ENCODE peak calls at places on chromosomes 4 and X, in seven cellular contexts. One of them, this sample, is unnamed.

GRCh38 chrX:39782276-39782675 is 315.5 kb downstream of the BCOR start:
- DNase-seq in immature natural killer cell: no peak
- DNase-seq in activated CD4-positive, alpha-beta T cell treated with anti-CD3 and anti-CD28 coated beads, Interleukin-2, amount 50 U/mL, for 1 hour: no peak
- DNase-seq in uterus: no peak
- DNase-seq in T-helper 1 cell: no peak
- DNase-seq in HuH-7: no peak
- DNase-seq in activated naive CD4-positive, alpha-beta T cell treated with anti-CD3 and anti-CD28 coated beads, Interleukin-2, amount 10 ng/mL, durations not matched to agents 7 days and 5 days: no peak
- DNase-seq in this sample: no peak

GRCh38 chrX:11557120-11557519 is 108.6 kb downstream of the ARHGAP6 start:
- DNase-seq in immature natural killer cell: no peak
- DNase-seq in activated CD4-positive, alpha-beta T cell treated with anti-CD3 and anti-CD28 coated beads, Interleukin-2, amount 50 U/mL, for 1 hour: no peak
- DNase-seq in uterus: no peak
- DNase-seq in T-helper 1 cell: no peak
- DNase-seq in HuH-7: no peak
- DNase-seq in activated naive CD4-positive, alpha-beta T cell treated with anti-CD3 and anti-CD28 coated beads, Interleukin-2, amount 10 ng/mL, durations not matched to agents 7 days and 5 days: no peak
- DNase-seq in this sample: no peak

GRCh38 chr4:145299380-145300076 is 119.1 kb upstream of the OTUD4 start:
- DNase-seq in immature natural killer cell: peak
- DNase-seq in activated CD4-positive, alpha-beta T cell treated with anti-CD3 and anti-CD28 coated beads, Interleukin-2, amount 50 U/mL, for 1 hour: peak
- DNase-seq in uterus: no peak
- DNase-seq in T-helper 1 cell: no peak
- DNase-seq in HuH-7: no peak
- DNase-seq in activated naive CD4-positive, alpha-beta T cell treated with anti-CD3 and anti-CD28 coated beads, Interleukin-2, amount 10 ng/mL, durations not matched to agents 7 days and 5 days: peak
- DNase-seq in this sample: no peak

GRCh38 chr4:121728798-121729226 is 32.0 kb upstream of the ANXA5 start:
- DNase-seq in immature natural killer cell: no peak
- DNase-seq in activated CD4-positive, alpha-beta T cell treated with anti-CD3 and anti-CD28 coated beads, Interleukin-2, amount 50 U/mL, for 1 hour: no peak
- DNase-seq in uterus: no peak
- DNase-seq in T-helper 1 cell: no peak
- DNase-seq in HuH-7: no peak
- DNase-seq in activated naive CD4-positive, alpha-beta T cell treated with anti-CD3 and anti-CD28 coated beads, Interleukin-2, amount 10 ng/mL, durations not matched to agents 7 days and 5 days: no peak
- DNase-seq in this sample: no peak

GRCh38 chrX:9327747-9328145 is 137.1 kb upstream of the TBL1X start:
- DNase-seq in immature natural killer cell: no peak
- DNase-seq in activated CD4-positive, alpha-beta T cell treated with anti-CD3 and anti-CD28 coated beads, Interleukin-2, amount 50 U/mL, for 1 hour: no peak
- DNase-seq in uterus: no peak
- DNase-seq in T-helper 1 cell: no peak
- DNase-seq in HuH-7: no peak
- DNase-seq in activated naive CD4-positive, alpha-beta T cell treated with anti-CD3 and anti-CD28 coated beads, Interleukin-2, amount 10 ng/mL, durations not matched to agents 7 days and 5 days: no peak
- DNase-seq in this sample: no peak

GRCh38 chrX:137044893-137045292 is 11.1 kb upstream of the GPR101 start:
- DNase-seq in immature natural killer cell: no peak
- DNase-seq in activated CD4-positive, alpha-beta T cell treated with anti-CD3 and anti-CD28 coated beads, Interleukin-2, amount 50 U/mL, for 1 hour: no peak
- DNase-seq in uterus: no peak
- DNase-seq in T-helper 1 cell: no peak
- DNase-seq in HuH-7: no peak
- DNase-seq in activated naive CD4-positive, alpha-beta T cell treated with anti-CD3 and anti-CD28 coated beads, Interleukin-2, amount 10 ng/mL, durations not matched to agents 7 days and 5 days: no peak
- DNase-seq in this sample: no peak

GRCh38 chrX:153726286-153727107 is 1.8 kb downstream of the ABCD1 start:
- DNase-seq in immature natural killer cell: peak
- DNase-seq in activated CD4-positive, alpha-beta T cell treated with anti-CD3 and anti-CD28 coated beads, Interleukin-2, amount 50 U/mL, for 1 hour: peak
- DNase-seq in uterus: peak
- DNase-seq in T-helper 1 cell: peak
- DNase-seq in HuH-7: peak
- DNase-seq in activated naive CD4-positive, alpha-beta T cell treated with anti-CD3 and anti-CD28 coated beads, Interleukin-2, amount 10 ng/mL, durations not matched to agents 7 days and 5 days: peak
- DNase-seq in this sample: peak

GRCh38 chr4:104425948-104426347 is 68.7 kb downstream of the CXXC4 start:
- DNase-seq in immature natural killer cell: no peak
- DNase-seq in activated CD4-positive, alpha-beta T cell treated with anti-CD3 and anti-CD28 coated beads, Interleukin-2, amount 50 U/mL, for 1 hour: no peak
- DNase-seq in uterus: no peak
- DNase-seq in T-helper 1 cell: no peak
- DNase-seq in HuH-7: no peak
- DNase-seq in activated naive CD4-positive, alpha-beta T cell treated with anti-CD3 and anti-CD28 coated beads, Interleukin-2, amount 10 ng/mL, durations not matched to agents 7 days and 5 days: no peak
- DNase-seq in this sample: no peak

This sample was measured in aorta.